ENCODE peak calls at places on chromosomes 3 and 15, in seven cellular contexts. C is SK-N-SH, I is A549, R is ovary, P is HepG2, J is sigmoid colon, S is GM12878. A is an unnamed sample.

GRCh38 chr15:38414351-38414750 is 39.6 kb upstream of the FAM98B start:
- DNase-seq in C (peak; percentile 54), I (peak; percentile 38), R (peak; percentile 35), P (peak; percentile 30), J (peak; percentile 74), S (no peak), A (peak; percentile 48)

GRCh38 chr3:46693897-46694235 is 387 bp upstream of the ALS2CL start:
- DNase-seq in C (no peak), I (no peak), R (no peak), P (no peak), J (no peak), S (no peak), A (no peak)

GRCh38 chr3:145411605-145412004 is 749.4 kb downstream of the PLOD2 start:
- DNase-seq in C (no peak), I (no peak), R (no peak), P (peak; percentile 0), J (no peak), S (no peak), A (no peak)

GRCh38 chr3:48222616-48223513 is at the start of gene CAMP:
- DNase-seq in C (peak; percentile 72), I (no peak), R (no peak), P (peak; percentile 70), J (peak; percentile 85), S (peak; percentile 84), A (peak; percentile 61)

GRCh38 chr3:71219744-71220638 is 363.5 kb downstream of the FOXP1 start:
- DNase-seq in C (no peak), I (no peak), R (no peak), P (peak; percentile 29), J (no peak), S (no peak), A (no peak)

GRCh38 chr15:78070049-78070698 is 7.3 kb downstream of the TBC1D2B start:
- DNase-seq in C (no peak), I (no peak), R (no peak), P (no peak), J (peak; percentile 65), S (no peak), A (no peak)

GRCh38 chr15:81195339-81195864 is 1.3 kb upstream of the IL16 start:
- DNase-seq in C (no peak), I (no peak), R (no peak), P (no peak), J (no peak), S (no peak), A (no peak)

GRCh38 chr3:107271787-107272387 is 105.4 kb upstream of the CCDC54 start:
- DNase-seq in C (peak; percentile 36), I (peak; percentile 21), R (no peak), P (peak; percentile 18), J (no peak), S (no peak), A (no peak)

GRCh38 chr3:106728315-106728821 is 648.9 kb upstream of the CCDC54 start:
- DNase-seq in C (peak; percentile 3), I (peak; percentile 9), R (no peak), P (no peak), J (no peak), S (no peak), A (no peak)

GRCh38 chr3:24344784-24345439 is 149.7 kb downstream of the THRB start:
- DNase-seq in C (no peak), I (no peak), R (no peak), P (no peak), J (no peak), S (no peak), A (no peak)
- TF ChIP-seq EP300 in C (no peak), I (no peak), R (no peak), P (no peak), J (no peak), S (no peak), A (no peak)

GRCh38 chr3:124620600-124621063 is 109.6 kb upstream of the UMPS start:
- DNase-seq in C (no peak), I (peak; percentile 12), R (peak; percentile 23), P (peak; percentile 96), J (no peak), S (peak; percentile 38), A (peak; percentile 54)

GRCh38 chr3:124625084-124625483 is 105.2 kb upstream of the UMPS start:
- DNase-seq in C (no peak), I (no peak), R (no peak), P (no peak), J (no peak), S (no peak), A (no peak)

GRCh38 chr3:124617177-124617576 is 113.1 kb upstream of the UMPS start:
- DNase-seq in C (no peak), I (no peak), R (no peak), P (peak; percentile 83), J (no peak), S (no peak), A (no peak)

GRCh38 chr3:124619887-124620599 is 110.2 kb upstream of the UMPS start:
- DNase-seq in C (no peak), I (no peak), R (no peak), P (peak; percentile 77), J (no peak), S (no peak), A (no peak)

GRCh38 chr3:124621498-124621897 is 108.8 kb upstream of the UMPS start:
- DNase-seq in C (peak; percentile 16), I (no peak), R (no peak), P (no peak), J (no peak), S (no peak), A (no peak)
- TF ChIP-seq EP300 in C (no peak), I (no peak), R (no peak), P (no peak), J (no peak), S (no peak), A (no peak)

GRCh38 chr3:179450901-179451334 is 352 bp downstream of the GNB4 start:
- DNase-seq in C (no peak), I (peak; percentile 8), R (peak; percentile 44), P (no peak), J (peak; percentile 65), S (no peak), A (no peak)
- TF ChIP-seq EP300 in C (no peak), I (no peak), R (no peak), P (no peak), J (no peak), S (no peak), A (no peak)

GRCh38 chr3:101721650-101721917 is 2.8 kb upstream of the CEP97 start:
- DNase-seq in C (no peak), I (no peak), R (no peak), P (no peak), J (no peak), S (no peak), A (no peak)

GRCh38 chr3:101722394-101723173 is 1.8 kb upstream of the CEP97 start:
- DNase-seq in C (no peak), I (no peak), R (peak; percentile 36), P (no peak), J (no peak), S (peak; percentile 78), A (no peak)

GRCh38 chr3:101725192-101725889 is 927 bp downstream of the CEP97 start:
- DNase-seq in C (peak; percentile 52), I (peak; percentile 8), R (peak; percentile 51), P (no peak), J (peak; percentile 67), S (no peak), A (peak; percentile 34)

GRCh38 chr3:101725890-101726275 is 1.5 kb downstream of the CEP97 start:
- DNase-seq in C (no peak), I (no peak), R (no peak), P (no peak), J (no peak), S (no peak), A (no peak)

GRCh38 chr3:101724329-101725191 is at the start of gene CEP97:
- DNase-seq in C (peak; percentile 87), I (peak; percentile 76), R (peak; percentile 86), P (peak; percentile 87), J (peak; percentile 94), S (peak; percentile 78), A (peak; percentile 88)
- TF ChIP-seq EP300 in C (no peak), I (no peak), R (no peak), P (no peak), J (no peak), S (no peak), A (no peak)

GRCh38 chr3:76501315-76501714 is 538.6 kb upstream of the ROBO2 start:
- DNase-seq in C (no peak), I (no peak), R (no peak), P (no peak), J (no peak), S (no peak), A (no peak)

GRCh38 chr3:76497636-76498035 is 542.3 kb upstream of the ROBO2 start:
- DNase-seq in C (no peak), I (no peak), R (no peak), P (peak; percentile 1), J (no peak), S (no peak), A (no peak)

GRCh38 chr3:76500746-76501275 is 539.1 kb upstream of the ROBO2 start:
- DNase-seq in C (no peak), I (no peak), R (no peak), P (no peak), J (no peak), S (no peak), A (no peak)

GRCh38 chr3:76505202-76505875 is 534.6 kb upstream of the ROBO2 start:
- DNase-seq in C (no peak), I (no peak), R (no peak), P (no peak), J (no peak), S (no peak), A (no peak)

GRCh38 chr3:76502076-76502475 is 537.8 kb upstream of the ROBO2 start:
- DNase-seq in C (no peak), I (no peak), R (no peak), P (no peak), J (no peak), S (no peak), A (no peak)
- TF ChIP-seq EP300 in C (no peak), I (no peak), R (no peak), P (no peak), J (no peak), S (no peak), A (no peak)

GRCh38 chr15:73996267-73996666 is 1.8 kb downstream of the PML start:
- DNase-seq in C (no peak), I (no peak), R (no peak), P (no peak), J (no peak), S (no peak), A (no peak)
- TF ChIP-seq EP300 in C (no peak), I (no peak), R (no peak), P (no peak), J (no peak), S (no peak), A (no peak)

GRCh38 chr3:108907194-108907593 is 46.5 kb downstream of the GUCA1C start:
- DNase-seq in C (no peak), I (no peak), R (no peak), P (no peak), J (no peak), S (no peak), A (no peak)
- TF ChIP-seq EP300 in C (no peak), I (no peak), R (no peak), P (no peak), J (no peak), S (no peak), A (no peak)